ENCODE peak calls at places on chromosomes 7 and 10, in five cellular contexts. One of them, this sample, is unnamed.

GRCh38 chr7:5597772-5598171 is 174.1 kb upstream of the TNRC18 start:
- DNase-seq in neuronal stem cell: no peak
- DNase-seq in mesenchymal stem cell: peak
- DNase-seq in trophoblast cell: no peak
- DNase-seq in H1: no peak
- DNase-seq in this sample: no peak

GRCh38 chr10:79339266-79339665 is 8.0 kb upstream of the PPIF start:
- DNase-seq in neuronal stem cell: no peak
- DNase-seq in H1: no peak
- DNase-seq in trophoblast cell: peak
- DNase-seq in mesenchymal stem cell: no peak
- DNase-seq in this sample: no peak

GRCh38 chr7:17523813-17524741 is 225.6 kb downstream of the AHR start:
- DNase-seq in mesenchymal stem cell: peak
- DNase-seq in trophoblast cell: peak
- DNase-seq in neuronal stem cell: no peak
- DNase-seq in H1: no peak
- DNase-seq in this sample: no peak

GRCh38 chr7:80231719-80232118 is 97.1 kb downstream of the GNAI1 start:
- DNase-seq in H1: no peak
- DNase-seq in mesenchymal stem cell: peak
- DNase-seq in trophoblast cell: no peak
- DNase-seq in neuronal stem cell: no peak
- DNase-seq in this sample: no peak

GRCh38 chr7:88206235-88206634 is 13.6 kb downstream of the SRI start:
- DNase-seq in H1: no peak
- DNase-seq in mesenchymal stem cell: no peak
- DNase-seq in neuronal stem cell: no peak
- DNase-seq in trophoblast cell: no peak
- DNase-seq in this sample: no peak

GRCh38 chr10:123766012-123766411 is 99.9 kb downstream of the GPR26 start:
- DNase-seq in neuronal stem cell: no peak
- DNase-seq in mesenchymal stem cell: no peak
- DNase-seq in trophoblast cell: no peak
- DNase-seq in H1: no peak
- DNase-seq in this sample: no peak

GRCh38 chr7:23242321-23242720 is 4.3 kb upstream of the GPNMB start:
- DNase-seq in trophoblast cell: no peak
- DNase-seq in H1: no peak
- DNase-seq in mesenchymal stem cell: no peak
- DNase-seq in neuronal stem cell: no peak
- DNase-seq in this sample: no peak

GRCh38 chr10:122911889-122912484 is 1.6 kb downstream of the FAM24A start:
- DNase-seq in H1: peak
- DNase-seq in mesenchymal stem cell: peak
- DNase-seq in trophoblast cell: peak
- DNase-seq in neuronal stem cell: peak
- DNase-seq in this sample: peak

GRCh38 chr7:149456770-149457421 is 4.0 kb downstream of the ZNF777 start:
- DNase-seq in trophoblast cell: no peak
- DNase-seq in neuronal stem cell: no peak
- DNase-seq in mesenchymal stem cell: no peak
- DNase-seq in H1: peak
- DNase-seq in this sample: no peak

GRCh38 chr10:117492504-117492903 is 50.0 kb upstream of the EMX2 start:
- DNase-seq in trophoblast cell: no peak
- DNase-seq in mesenchymal stem cell: no peak
- DNase-seq in H1: no peak
- DNase-seq in neuronal stem cell: no peak
- DNase-seq in this sample: no peak

GRCh38 chr10:133455196-133455595 is 1.5 kb downstream of the SCART1 start:
- DNase-seq in trophoblast cell: no peak
- DNase-seq in neuronal stem cell: no peak
- DNase-seq in mesenchymal stem cell: no peak
- DNase-seq in H1: no peak
- DNase-seq in this sample: no peak

GRCh38 chr10:78165617-78166016 is 132.0 kb downstream of the RPS24 start:
- DNase-seq in mesenchymal stem cell: peak
- DNase-seq in neuronal stem cell: peak
- DNase-seq in H1: no peak
- DNase-seq in trophoblast cell: no peak
- DNase-seq in this sample: peak

GRCh38 chr10:102309236-102309635 is 63.9 kb downstream of the GBF1 start:
- DNase-seq in trophoblast cell: no peak
- DNase-seq in mesenchymal stem cell: no peak
- DNase-seq in neuronal stem cell: no peak
- DNase-seq in H1: no peak
- DNase-seq in this sample: no peak
- H2BK12ac ChIP-seq in trophoblast cell: no peak
- H2BK12ac ChIP-seq in mesenchymal stem cell: no peak
- H2BK12ac ChIP-seq in neuronal stem cell: no peak
- H2BK12ac ChIP-seq in H1: no peak
- H2BK12ac ChIP-seq in this sample: no peak

GRCh38 chr7:157568785-157569584 is 232.2 kb downstream of the DNAJB6 start:
- DNase-seq in trophoblast cell: no peak
- DNase-seq in neuronal stem cell: peak
- DNase-seq in mesenchymal stem cell: peak
- DNase-seq in H1: peak
- DNase-seq in this sample: peak
- H3K9ac ChIP-seq in trophoblast cell: no peak
- H3K9ac ChIP-seq in neuronal stem cell: no peak
- H3K9ac ChIP-seq in mesenchymal stem cell: peak
- H3K9ac ChIP-seq in H1: no peak
- H3K9ac ChIP-seq in this sample: no peak

GRCh38 chr10:131012641-131012985 is 298.9 kb downstream of the TCERG1L start:
- DNase-seq in H1: no peak
- DNase-seq in trophoblast cell: no peak
- DNase-seq in neuronal stem cell: no peak
- DNase-seq in mesenchymal stem cell: no peak
- DNase-seq in this sample: no peak

GRCh38 chr10:131010965-131011575 is 300.5 kb downstream of the TCERG1L start:
- DNase-seq in H1: no peak
- DNase-seq in neuronal stem cell: no peak
- DNase-seq in mesenchymal stem cell: no peak
- DNase-seq in trophoblast cell: no peak
- DNase-seq in this sample: no peak

GRCh38 chr10:131013281-131013680 is 298.2 kb downstream of the TCERG1L start:
- DNase-seq in H1: no peak
- DNase-seq in trophoblast cell: no peak
- DNase-seq in neuronal stem cell: no peak
- DNase-seq in mesenchymal stem cell: no peak
- DNase-seq in this sample: no peak

GRCh38 chr10:131014271-131014670 is 297.2 kb downstream of the TCERG1L start:
- DNase-seq in mesenchymal stem cell: no peak
- DNase-seq in neuronal stem cell: no peak
- DNase-seq in H1: no peak
- DNase-seq in trophoblast cell: no peak
- DNase-seq in this sample: no peak

GRCh38 chr10:131011936-131012640 is 299.4 kb downstream of the TCERG1L start:
- DNase-seq in H1: no peak
- DNase-seq in trophoblast cell: no peak
- DNase-seq in neuronal stem cell: no peak
- DNase-seq in mesenchymal stem cell: no peak
- DNase-seq in this sample: no peak
- H2BK12ac ChIP-seq in H1: no peak
- H2BK12ac ChIP-seq in trophoblast cell: no peak
- H2BK12ac ChIP-seq in neuronal stem cell: no peak
- H2BK12ac ChIP-seq in mesenchymal stem cell: no peak
- H2BK12ac ChIP-seq in this sample: no peak

GRCh38 chr10:114519756-114520288 is 115.5 kb upstream of the AFAP1L2 start:
- DNase-seq in H1: no peak
- DNase-seq in trophoblast cell: no peak
- DNase-seq in mesenchymal stem cell: no peak
- DNase-seq in neuronal stem cell: no peak
- DNase-seq in this sample: no peak

GRCh38 chr10:114519306-114519669 is 115.0 kb upstream of the AFAP1L2 start:
- DNase-seq in neuronal stem cell: no peak
- DNase-seq in mesenchymal stem cell: peak
- DNase-seq in H1: no peak
- DNase-seq in trophoblast cell: peak
- DNase-seq in this sample: no peak

GRCh38 chr10:114517681-114518250 is 113.5 kb upstream of the AFAP1L2 start:
- DNase-seq in trophoblast cell: no peak
- DNase-seq in H1: no peak
- DNase-seq in neuronal stem cell: no peak
- DNase-seq in mesenchymal stem cell: no peak
- DNase-seq in this sample: no peak

GRCh38 chr10:114520453-114520852 is 116.2 kb upstream of the AFAP1L2 start:
- DNase-seq in mesenchymal stem cell: peak
- DNase-seq in H1: no peak
- DNase-seq in neuronal stem cell: no peak
- DNase-seq in trophoblast cell: peak
- DNase-seq in this sample: no peak

DNA sequence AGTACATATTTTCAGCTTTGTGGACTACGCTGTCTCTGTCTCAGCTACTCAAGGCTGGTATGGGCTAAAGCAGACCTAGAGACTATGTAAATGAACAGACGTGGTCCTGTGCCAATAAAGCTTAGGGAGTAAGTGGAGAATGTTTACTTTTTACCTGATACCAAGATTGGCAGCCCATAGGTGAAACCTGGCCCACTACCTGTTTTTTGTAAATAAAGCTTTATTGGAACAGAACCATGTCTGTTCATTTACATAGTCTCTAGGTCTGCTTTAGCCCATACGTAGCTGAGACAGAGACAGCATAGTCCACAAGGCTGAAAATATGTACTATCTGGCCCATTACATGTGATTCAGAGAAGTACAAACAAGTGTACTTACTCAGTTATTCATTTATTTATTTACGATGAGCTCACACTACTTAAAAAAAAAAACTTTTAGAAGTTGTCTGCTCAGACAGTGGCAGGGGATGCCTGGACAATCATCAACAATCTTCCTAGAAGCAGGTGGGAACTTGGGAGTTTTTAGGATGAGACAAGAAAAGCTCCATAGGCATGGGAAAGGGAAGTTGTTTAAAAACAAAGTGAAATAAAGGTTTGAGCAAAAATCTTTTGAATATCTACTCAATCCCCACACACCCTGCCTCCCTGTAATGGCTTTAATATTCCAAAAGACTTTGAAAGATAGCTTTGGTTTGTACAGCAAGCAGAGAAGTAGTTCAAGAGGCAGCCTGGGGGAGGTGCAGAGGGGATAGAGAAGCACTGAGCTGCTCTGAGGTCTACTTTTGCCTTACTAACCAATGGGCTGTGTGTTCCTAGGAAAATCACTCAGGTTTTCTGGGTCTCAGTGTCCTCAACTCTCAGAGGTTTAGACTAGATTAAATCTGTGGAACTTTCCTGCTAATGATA is 114.4 kb upstream of the AFAP1L2 start:
- DNase-seq in mesenchymal stem cell: peak
- DNase-seq in trophoblast cell: no peak
- DNase-seq in neuronal stem cell: no peak
- DNase-seq in H1: no peak
- DNase-seq in this sample: no peak
- H3K9ac ChIP-seq in mesenchymal stem cell: peak
- H3K9ac ChIP-seq in trophoblast cell: no peak
- H3K9ac ChIP-seq in neuronal stem cell: no peak
- H3K9ac ChIP-seq in H1: no peak
- H3K9ac ChIP-seq in this sample: no peak

GRCh38 chr10:48613015-48613414 is 8.1 kb upstream of the ARHGAP22 start:
- DNase-seq in mesenchymal stem cell: peak
- DNase-seq in trophoblast cell: no peak
- DNase-seq in H1: no peak
- DNase-seq in neuronal stem cell: no peak
- DNase-seq in this sample: no peak

GRCh38 chr10:48614481-48615383 is 9.9 kb upstream of the ARHGAP22 start:
- DNase-seq in mesenchymal stem cell: peak
- DNase-seq in neuronal stem cell: no peak
- DNase-seq in H1: peak
- DNase-seq in trophoblast cell: peak
- DNase-seq in this sample: no peak

GRCh38 chr10:48620719-48621118 is 15.8 kb upstream of the ARHGAP22 start:
- DNase-seq in H1: no peak
- DNase-seq in neuronal stem cell: no peak
- DNase-seq in mesenchymal stem cell: no peak
- DNase-seq in trophoblast cell: no peak
- DNase-seq in this sample: no peak

GRCh38 chr10:48612241-48612943 is 7.5 kb upstream of the ARHGAP22 start:
- DNase-seq in neuronal stem cell: no peak
- DNase-seq in trophoblast cell: no peak
- DNase-seq in H1: no peak
- DNase-seq in mesenchymal stem cell: no peak
- DNase-seq in this sample: no peak

GRCh38 chr10:48616436-48616835 is 11.6 kb upstream of the ARHGAP22 start:
- DNase-seq in neuronal stem cell: no peak
- DNase-seq in mesenchymal stem cell: no peak
- DNase-seq in H1: no peak
- DNase-seq in trophoblast cell: no peak
- DNase-seq in this sample: no peak
- H2BK12ac ChIP-seq in neuronal stem cell: no peak
- H2BK12ac ChIP-seq in mesenchymal stem cell: no peak
- H2BK12ac ChIP-seq in H1: no peak
- H2BK12ac ChIP-seq in trophoblast cell: no peak
- H2BK12ac ChIP-seq in this sample: no peak

GRCh38 chr7:98872328-98872924 is 2.6 kb upstream of the TMEM130 start:
- DNase-seq in neuronal stem cell: no peak
- DNase-seq in mesenchymal stem cell: peak
- DNase-seq in trophoblast cell: no peak
- DNase-seq in H1: no peak
- DNase-seq in this sample: no peak

GRCh38 chr7:98870071-98870651 is 347 bp upstream of the TMEM130 start:
- DNase-seq in H1: peak
- DNase-seq in mesenchymal stem cell: peak
- DNase-seq in neuronal stem cell: peak
- DNase-seq in trophoblast cell: peak
- DNase-seq in this sample: peak

GRCh38 chr7:98869374-98870070 is at the start of gene TMEM130:
- DNase-seq in trophoblast cell: no peak
- DNase-seq in mesenchymal stem cell: no peak
- DNase-seq in H1: peak
- DNase-seq in neuronal stem cell: no peak
- DNase-seq in this sample: no peak

GRCh38 chr7:98869001-98869373 is 827 bp downstream of the TMEM130 start:
- DNase-seq in neuronal stem cell: no peak
- DNase-seq in mesenchymal stem cell: no peak
- DNase-seq in trophoblast cell: no peak
- DNase-seq in H1: no peak
- DNase-seq in this sample: no peak

DNA sequence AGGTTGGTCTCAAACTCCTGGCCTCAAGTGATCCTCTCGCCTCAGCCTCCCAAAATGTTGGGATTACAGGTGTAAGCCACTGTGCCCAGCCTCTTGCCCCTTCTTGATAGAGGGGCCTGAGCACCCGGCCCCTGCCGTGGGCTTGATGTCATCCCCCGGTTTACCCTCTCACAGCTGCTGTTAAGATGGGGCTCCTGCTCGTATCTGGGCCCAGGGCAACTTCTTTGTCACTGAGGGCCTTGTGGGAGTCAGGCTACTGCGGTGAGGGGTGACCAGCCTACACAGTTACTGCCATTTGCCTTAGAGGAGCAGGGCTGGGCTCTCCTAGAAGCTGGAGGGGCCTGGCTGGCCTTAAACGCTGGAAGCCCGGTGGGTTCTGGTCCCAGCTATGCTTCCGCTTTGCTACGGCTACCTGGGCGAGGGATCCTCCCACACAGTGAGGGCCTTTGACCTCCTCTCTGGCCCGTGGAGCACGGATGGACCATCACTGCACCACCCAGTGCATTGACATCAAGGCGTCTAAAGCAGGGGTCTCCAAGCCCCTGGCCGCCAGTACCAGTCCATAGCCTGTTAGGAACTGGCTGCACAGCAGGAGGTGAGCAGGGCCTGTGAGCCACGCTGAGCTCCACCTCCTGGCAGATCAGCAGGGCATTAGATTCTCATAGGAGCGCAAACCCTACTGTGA is 1.1 kb upstream of the TMEM130 start:
- DNase-seq in neuronal stem cell: no peak
- DNase-seq in mesenchymal stem cell: no peak
- DNase-seq in trophoblast cell: no peak
- DNase-seq in H1: peak
- DNase-seq in this sample: peak
- H3K9ac ChIP-seq in neuronal stem cell: peak
- H3K9ac ChIP-seq in mesenchymal stem cell: no peak
- H3K9ac ChIP-seq in trophoblast cell: no peak
- H3K9ac ChIP-seq in H1: no peak
- H3K9ac ChIP-seq in this sample: no peak

This sample was measured in H9.